ENCODE peak calls at places on chromosomes 11 and 22, in eight cellular contexts. T is psoas muscle; K is stimulated activated CD4-positive, alpha-beta T cell treated with anti-CD3 and anti-CD28 coated beads, Interleukin-15, amount 100 ng/mL, for 24 hours; Z is germinal center; I is NCI-H1930; C is skeletal muscle cell; V is GM03348; F is CD8-positive, alpha-beta T cell. H is an unnamed sample.

GRCh38 chr22:17638182-17638431 is 450 bp upstream of the BCL2L13 start:
- DNase-seq in V (peak; percentile 62), F (no peak), T (no peak), Z (peak; percentile 51), I (no peak), C (no peak), K (no peak), H (peak; percentile 51)

GRCh38 chr11:78365381-78365792 is 52.2 kb downstream of the GAB2 start:
- DNase-seq in F (no peak), K (no peak), I (no peak), C (no peak), Z (no peak), V (peak; percentile 76), T (no peak), H (no peak)

GRCh38 chr11:11263238-11264030 is 89.6 kb downstream of the CSNK2A3 start:
- DNase-seq in Z (no peak), C (no peak), T (no peak), K (no peak), F (no peak), V (no peak), I (peak; percentile 54), H (peak; percentile 14)

GRCh38 chr22:39148727-39149535 is 3.5 kb downstream of the CBX7 start:
- DNase-seq in K (peak; percentile 73), C (no peak), F (peak; percentile 68), I (no peak), V (peak; percentile 44), Z (peak; percentile 73), T (peak; percentile 72), H (no peak)

GRCh38 chr22:28268176-28268575 is 349.1 kb upstream of the PITPNB start:
- DNase-seq in I (no peak), V (no peak), K (no peak), Z (no peak), C (no peak), F (no peak), T (no peak), H (no peak)

GRCh38 chr11:86594746-86595145 is 77.7 kb downstream of the ME3 start:
- DNase-seq in C (no peak), K (no peak), Z (no peak), V (no peak), I (no peak), F (no peak), T (no peak), H (no peak)

GRCh38 chr22:26656896-26657851 is at the start of gene MIAT:
- DNase-seq in F (peak; percentile 85), T (no peak), I (peak; percentile 43), C (no peak), Z (peak; percentile 63), K (peak; percentile 80), V (peak; percentile 57), H (no peak)

GRCh38 chr11:3786781-3787428 is 10.4 kb downstream of the NUP98 start:
- DNase-seq in T (no peak), F (no peak), C (no peak), I (no peak), V (peak; percentile 14), K (no peak), Z (no peak), H (no peak)